ENCODE peak calls at places on chromosome 2, in six cellular contexts. One of them, this sample, is unnamed.

GRCh38 chr2:229732897-229733296 is 18.5 kb upstream of the DNER start:
- DNase-seq in endodermal cell: no peak
- DNase-seq in cardiac muscle cell: no peak
- DNase-seq in suprapubic skin: no peak
- DNase-seq in pancreas: no peak
- DNase-seq in tibial nerve: no peak
- DNase-seq in this sample: no peak

GRCh38 chr2:236449167-236449586 is 120.4 kb upstream of the ACKR3 start:
- DNase-seq in endodermal cell: no peak
- DNase-seq in cardiac muscle cell: no peak
- DNase-seq in suprapubic skin: no peak
- DNase-seq in pancreas: peak; percentile 52
- DNase-seq in tibial nerve: no peak
- DNase-seq in this sample: no peak

GRCh38 chr2:219041252-219041651 is at the start of gene CFAP65:
- DNase-seq in endodermal cell: peak; percentile 89
- DNase-seq in cardiac muscle cell: peak; percentile 74
- DNase-seq in suprapubic skin: no peak
- DNase-seq in pancreas: peak; percentile 50
- DNase-seq in tibial nerve: no peak
- DNase-seq in this sample: no peak

GRCh38 chr2:54404270-54404669 is 51.9 kb upstream of the SPTBN1 start:
- DNase-seq in endodermal cell: no peak
- DNase-seq in cardiac muscle cell: peak; percentile 90
- DNase-seq in suprapubic skin: no peak
- DNase-seq in pancreas: no peak
- DNase-seq in tibial nerve: no peak
- DNase-seq in this sample: no peak

GRCh38 chr2:182831097-182831496 is 35.3 kb downstream of the FRZB start:
- DNase-seq in endodermal cell: no peak
- DNase-seq in cardiac muscle cell: no peak
- DNase-seq in suprapubic skin: no peak
- DNase-seq in pancreas: no peak
- DNase-seq in tibial nerve: no peak
- DNase-seq in this sample: no peak

GRCh38 chr2:122635649-122636496 is 880.4 kb downstream of the TSN start:
- DNase-seq in endodermal cell: no peak
- DNase-seq in cardiac muscle cell: peak; percentile 24
- DNase-seq in suprapubic skin: no peak
- DNase-seq in pancreas: no peak
- DNase-seq in tibial nerve: no peak
- DNase-seq in this sample: no peak

GRCh38 chr2:237540823-237541222 is 25.6 kb upstream of the PRLH start:
- DNase-seq in endodermal cell: no peak
- DNase-seq in cardiac muscle cell: peak; percentile 40
- DNase-seq in suprapubic skin: no peak
- DNase-seq in pancreas: no peak
- DNase-seq in tibial nerve: peak; percentile 76
- DNase-seq in this sample: no peak

GRCh38 chr2:156396126-156396525 is 40.1 kb upstream of the GPD2 start:
- DNase-seq in endodermal cell: no peak
- DNase-seq in cardiac muscle cell: no peak
- DNase-seq in suprapubic skin: no peak
- DNase-seq in pancreas: no peak
- DNase-seq in tibial nerve: no peak
- DNase-seq in this sample: no peak

GRCh38 chr2:74008761-74009395 is 24.2 kb downstream of the TET3 start:
- DNase-seq in endodermal cell: peak; percentile 82
- DNase-seq in cardiac muscle cell: peak; percentile 45
- DNase-seq in suprapubic skin: no peak
- DNase-seq in pancreas: no peak
- DNase-seq in tibial nerve: no peak
- DNase-seq in this sample: no peak

GRCh38 chr2:64283641-64284371 is 139.6 kb upstream of the PELI1 start:
- DNase-seq in endodermal cell: no peak
- DNase-seq in cardiac muscle cell: no peak
- DNase-seq in suprapubic skin: no peak
- DNase-seq in pancreas: no peak
- DNase-seq in tibial nerve: no peak
- DNase-seq in this sample: no peak

GRCh38 chr2:128448331-128449225 is 129.9 kb upstream of the HS6ST1 start:
- DNase-seq in endodermal cell: peak; percentile 19
- DNase-seq in cardiac muscle cell: no peak
- DNase-seq in suprapubic skin: peak; percentile 58
- DNase-seq in pancreas: no peak
- DNase-seq in tibial nerve: no peak
- DNase-seq in this sample: no peak

GRCh38 chr2:8159966-8160603 is 521.8 kb upstream of the ID2 start:
- DNase-seq in endodermal cell: no peak
- DNase-seq in cardiac muscle cell: no peak
- DNase-seq in suprapubic skin: no peak
- DNase-seq in pancreas: no peak
- DNase-seq in tibial nerve: no peak
- DNase-seq in this sample: no peak

GRCh38 chr2:197614532-197614931 is 60.9 kb downstream of the RFTN2 start:
- DNase-seq in endodermal cell: no peak
- DNase-seq in cardiac muscle cell: no peak
- DNase-seq in suprapubic skin: no peak
- DNase-seq in pancreas: no peak
- DNase-seq in tibial nerve: no peak
- DNase-seq in this sample: no peak

GRCh38 chr2:169362346-169363026 is at the start of gene LRP2:
- DNase-seq in endodermal cell: peak; percentile 77
- DNase-seq in cardiac muscle cell: no peak
- DNase-seq in suprapubic skin: no peak
- DNase-seq in pancreas: no peak
- DNase-seq in tibial nerve: no peak
- DNase-seq in this sample: peak; percentile 8

GRCh38 chr2:25251461-25252273 is 83.3 kb upstream of the POMC start:
- DNase-seq in endodermal cell: peak; percentile 87
- DNase-seq in cardiac muscle cell: peak; percentile 44
- DNase-seq in suprapubic skin: no peak
- DNase-seq in pancreas: peak; percentile 58
- DNase-seq in tibial nerve: no peak
- DNase-seq in this sample: no peak

GRCh38 chr2:233817305-233817980 is 36.9 kb downstream of the HJURP start:
- DNase-seq in endodermal cell: peak; percentile 17
- DNase-seq in cardiac muscle cell: peak; percentile 58
- DNase-seq in suprapubic skin: peak; percentile 42
- DNase-seq in pancreas: no peak
- DNase-seq in tibial nerve: no peak
- DNase-seq in this sample: no peak

GRCh38 chr2:237685408-237685807 is 58.0 kb downstream of the LRRFIP1 start:
- DNase-seq in endodermal cell: peak; percentile 69
- DNase-seq in cardiac muscle cell: no peak
- DNase-seq in suprapubic skin: peak; percentile 65
- DNase-seq in pancreas: no peak
- DNase-seq in tibial nerve: no peak
- DNase-seq in this sample: no peak

GRCh38 chr2:47688561-47688960 is 94.4 kb upstream of the MSH6 start:
- DNase-seq in endodermal cell: no peak
- DNase-seq in cardiac muscle cell: peak; percentile 17
- DNase-seq in suprapubic skin: no peak
- DNase-seq in pancreas: no peak
- DNase-seq in tibial nerve: no peak
- DNase-seq in this sample: no peak

GRCh38 chr2:215652432-215652831 is 216.6 kb upstream of the FN1 start:
- DNase-seq in endodermal cell: no peak
- DNase-seq in cardiac muscle cell: no peak
- DNase-seq in suprapubic skin: no peak
- DNase-seq in pancreas: no peak
- DNase-seq in tibial nerve: no peak
- DNase-seq in this sample: no peak

GRCh38 chr2:27025281-27025800 is 7.4 kb upstream of the TMEM214 start:
- DNase-seq in endodermal cell: no peak
- DNase-seq in cardiac muscle cell: no peak
- DNase-seq in suprapubic skin: no peak
- DNase-seq in pancreas: no peak
- DNase-seq in tibial nerve: no peak
- DNase-seq in this sample: no peak

GRCh38 chr2:88690591-88691338 is 708 bp upstream of the RPIA start:
- DNase-seq in endodermal cell: no peak
- DNase-seq in cardiac muscle cell: no peak
- DNase-seq in suprapubic skin: peak; percentile 68
- DNase-seq in pancreas: peak; percentile 64
- DNase-seq in tibial nerve: no peak
- DNase-seq in this sample: peak; percentile 13

GRCh38 chr2:30026091-30027055 is 105.0 kb upstream of the ALK start:
- DNase-seq in endodermal cell: peak; percentile 88
- DNase-seq in cardiac muscle cell: peak; percentile 40
- DNase-seq in suprapubic skin: no peak
- DNase-seq in pancreas: peak; percentile 48
- DNase-seq in tibial nerve: no peak
- DNase-seq in this sample: no peak

GRCh38 chr2:9474361-9475117 is at the start of gene IAH1:
- DNase-seq in endodermal cell: peak; percentile 77
- DNase-seq in cardiac muscle cell: peak; percentile 54
- DNase-seq in suprapubic skin: peak; percentile 74
- DNase-seq in pancreas: peak; percentile 58
- DNase-seq in tibial nerve: peak; percentile 30
- DNase-seq in this sample: peak; percentile 58

GRCh38 chr2:59167514-59167913 is 926.4 kb upstream of the FANCL start:
- DNase-seq in endodermal cell: no peak
- DNase-seq in cardiac muscle cell: no peak
- DNase-seq in suprapubic skin: no peak
- DNase-seq in pancreas: no peak
- DNase-seq in tibial nerve: no peak
- DNase-seq in this sample: no peak

GRCh38 chr2:231189571-231190495 is 8.6 kb upstream of the ARMC9 start:
- DNase-seq in endodermal cell: no peak
- DNase-seq in cardiac muscle cell: peak; percentile 66
- DNase-seq in suprapubic skin: no peak
- DNase-seq in pancreas: no peak
- DNase-seq in tibial nerve: no peak
- DNase-seq in this sample: no peak
- TF ChIP-seq CTCF in endodermal cell: no peak
- TF ChIP-seq CTCF in cardiac muscle cell: no peak
- TF ChIP-seq CTCF in suprapubic skin: no peak
- TF ChIP-seq CTCF in pancreas: no peak
- TF ChIP-seq CTCF in tibial nerve: no peak
- TF ChIP-seq CTCF in this sample: no peak

GRCh38 chr2:241857041-241857541 is 1.6 kb downstream of the PDCD1 start:
- DNase-seq in endodermal cell: no peak
- DNase-seq in cardiac muscle cell: no peak
- DNase-seq in suprapubic skin: peak; percentile 62
- DNase-seq in pancreas: no peak
- DNase-seq in tibial nerve: no peak
- DNase-seq in this sample: peak; percentile 16
- H3K4me1 ChIP-seq in endodermal cell: no peaks in the 10 kb centered on the region
- H3K4me1 ChIP-seq in cardiac muscle cell: no peaks in the 10 kb centered on the region
- H3K4me1 ChIP-seq in suprapubic skin: peaks cover 20% of the 10 kb centered on the region
- H3K4me1 ChIP-seq in pancreas: no peaks in the 10 kb centered on the region
- H3K4me1 ChIP-seq in tibial nerve: peaks cover 29% of the 10 kb centered on the region
- H3K4me1 ChIP-seq in this sample: peaks cover 26% of the 10 kb centered on the region

DNA sequence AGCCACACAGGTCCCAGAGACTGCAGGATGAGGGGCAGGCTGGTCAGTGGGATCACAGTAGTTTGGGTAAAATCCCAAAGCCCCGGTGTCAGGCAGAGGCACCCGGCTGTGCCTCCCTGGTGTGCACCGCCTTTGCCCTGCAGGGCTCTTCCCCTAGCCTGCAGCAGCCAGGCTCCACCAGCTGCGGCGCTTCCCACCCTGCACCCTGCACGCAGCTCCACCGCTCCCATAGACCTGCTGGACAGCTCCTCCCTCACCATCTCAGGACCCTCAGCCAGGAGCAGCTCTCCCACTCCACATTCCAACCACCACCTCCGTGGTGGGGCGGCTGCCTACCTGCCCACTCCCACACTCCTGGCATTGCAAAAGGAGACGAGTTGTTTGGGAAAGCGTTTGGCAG is 287.3 kb upstream of the HDAC4 start:
- DNase-seq in endodermal cell: peak; percentile 57
- DNase-seq in cardiac muscle cell: no peak
- DNase-seq in suprapubic skin: no peak
- DNase-seq in pancreas: no peak
- DNase-seq in tibial nerve: no peak
- DNase-seq in this sample: no peak
- TF ChIP-seq CTCF in endodermal cell: peak; percentile 33
- TF ChIP-seq CTCF in cardiac muscle cell: no peak
- TF ChIP-seq CTCF in suprapubic skin: no peak
- TF ChIP-seq CTCF in pancreas: no peak
- TF ChIP-seq CTCF in tibial nerve: no peak
- TF ChIP-seq CTCF in this sample: no peak

GRCh38 chr2:99868260-99868659 is 274.1 kb downstream of the AFF3 start:
- DNase-seq in endodermal cell: no peak
- DNase-seq in cardiac muscle cell: no peak
- DNase-seq in suprapubic skin: no peak
- DNase-seq in pancreas: no peak
- DNase-seq in tibial nerve: no peak
- DNase-seq in this sample: no peak
- H3K4me1 ChIP-seq in endodermal cell: no peaks in the 10 kb centered on the region
- H3K4me1 ChIP-seq in cardiac muscle cell: peaks cover 3% of the 10 kb centered on the region
- H3K4me1 ChIP-seq in suprapubic skin: no peaks in the 10 kb centered on the region
- H3K4me1 ChIP-seq in pancreas: no peaks in the 10 kb centered on the region
- H3K4me1 ChIP-seq in tibial nerve: no peaks in the 10 kb centered on the region
- H3K4me1 ChIP-seq in this sample: no peaks in the 10 kb centered on the region

GRCh38 chr2:85132834-85133637 is at the start of gene TCF7L1:
- DNase-seq in endodermal cell: peak; percentile 97
- DNase-seq in cardiac muscle cell: peak; percentile 91
- DNase-seq in suprapubic skin: peak; percentile 90
- DNase-seq in pancreas: peak; percentile 74
- DNase-seq in tibial nerve: peak; percentile 68
- DNase-seq in this sample: no peak
- TF ChIP-seq CTCF in endodermal cell: peak; percentile 95
- TF ChIP-seq CTCF in cardiac muscle cell: peak; percentile 89
- TF ChIP-seq CTCF in suprapubic skin: peak; percentile 49
- TF ChIP-seq CTCF in pancreas: peak; percentile 60
- TF ChIP-seq CTCF in tibial nerve: peak; percentile 85
- TF ChIP-seq CTCF in this sample: no peak

GRCh38 chr2:181258761-181259160 is 198.4 kb upstream of the ITGA4 start:
- DNase-seq in endodermal cell: no peak
- DNase-seq in cardiac muscle cell: peak; percentile 66
- DNase-seq in suprapubic skin: no peak
- DNase-seq in pancreas: no peak
- DNase-seq in tibial nerve: no peak
- DNase-seq in this sample: no peak
- H3K4me1 ChIP-seq in endodermal cell: no peaks in the 10 kb centered on the region
- H3K4me1 ChIP-seq in cardiac muscle cell: no peaks in the 10 kb centered on the region
- H3K4me1 ChIP-seq in suprapubic skin: no peaks in the 10 kb centered on the region
- H3K4me1 ChIP-seq in pancreas: no peaks in the 10 kb centered on the region
- H3K4me1 ChIP-seq in tibial nerve: no peaks in the 10 kb centered on the region
- H3K4me1 ChIP-seq in this sample: peaks cover 19% of the 10 kb centered on the region

GRCh38 chr2:231795525-231796327 is 9.5 kb downstream of the COPS7B start:
- DNase-seq in endodermal cell: no peak
- DNase-seq in cardiac muscle cell: peak; percentile 73
- DNase-seq in suprapubic skin: no peak
- DNase-seq in pancreas: peak; percentile 75
- DNase-seq in tibial nerve: no peak
- DNase-seq in this sample: no peak
- TF ChIP-seq CTCF in endodermal cell: peak; percentile 66
- TF ChIP-seq CTCF in cardiac muscle cell: peak; percentile 39
- TF ChIP-seq CTCF in suprapubic skin: no peak
- TF ChIP-seq CTCF in pancreas: peak; percentile 42
- TF ChIP-seq CTCF in tibial nerve: no peak
- TF ChIP-seq CTCF in this sample: no peak